ENCODE peak calls at places on chromosomes 3 and 15, in ten cellular contexts. H is NCI-H526 treated with DMSO at 0.1 percent for 48 hours, J is HFFc6, U is NCI-H1417 treated with DMSO at 0.1 percent for 48 hours, M is fibroblast of lung, V is T-helper 2 cell, X is mesothelial cell of epicardium, T is left cardiac atrium, K is HTR-8/SVneo, A is mesendoderm. G is an unnamed sample.

GRCh38 chr3:190384241-190384863 is 3.6 kb upstream of the CLDN16 start:
- DNase-seq in X (no peak), U (no peak), M (peak), V (no peak), A (peak), H (peak), J (peak), K (peak), T (no peak), G (peak)

GRCh38 chr3:124491098-124491497 is 239.2 kb upstream of the UMPS start:
- DNase-seq in T (no peak), J (no peak), H (no peak), V (no peak), U (no peak), A (peak), K (no peak), X (no peak), M (no peak), G (peak)

GRCh38 chr3:46987485-46988401 is 8.3 kb downstream of the NBEAL2 start:
- DNase-seq in H (no peak), X (no peak), M (no peak), T (peak), U (no peak), V (peak), A (peak), K (peak), J (no peak), G (peak)

GRCh38 chr3:157063926-157064325 is 96.0 kb downstream of the CCNL1 start:
- DNase-seq in J (no peak), U (no peak), M (peak), V (no peak), T (no peak), H (no peak), X (no peak), K (no peak), A (no peak), G (no peak)

GRCh38 chr3:131699001-131699400 is 196.2 kb upstream of the MRPL3 start:
- DNase-seq in U (no peak), H (no peak), A (peak), J (peak), M (peak), T (no peak), K (no peak), V (no peak), X (no peak), G (no peak)

GRCh38 chr15:60835974-60836373 is 357.0 kb upstream of the ICE2 start:
- DNase-seq in U (no peak), T (no peak), V (no peak), X (no peak), H (no peak), A (no peak), K (no peak), J (peak), M (peak), G (no peak)

GRCh38 chr3:121431717-121432517 is 113.9 kb downstream of the POLQ start:
- DNase-seq in A (peak), M (peak), U (no peak), J (peak), T (no peak), H (no peak), X (no peak), K (peak), V (peak), G (peak)

GRCh38 chr3:49017646-49017977 is 768 bp downstream of the DALRD3 start:
- DNase-seq in V (no peak), X (no peak), J (no peak), H (no peak), T (no peak), U (no peak), A (no peak), M (no peak), K (no peak), G (peak)

GRCh38 chr15:40310001-40310959 is 2.5 kb upstream of the PLCB2 start:
- DNase-seq in H (no peak), K (peak), V (peak), J (no peak), U (no peak), M (no peak), T (peak), X (peak), A (peak), G (peak)

GRCh38 chr3:138242466-138242865 is 55.4 kb downstream of the ARMC8 start:
- DNase-seq in H (no peak), X (no peak), U (no peak), T (no peak), K (no peak), V (no peak), J (no peak), M (no peak), A (no peak), G (no peak)

G was measured in transverse colon.